ENCODE peak calls at places on chromosome 22, in eight cellular contexts. K is body of pancreas, O is adrenal gland, D is uterus, U is transverse colon, M is right lobe of liver, A is IMR-90, X is K562. E is an unnamed sample. For H3K36me3, the result is how much of the 10 kb centered on the place peaks cover.

GRCh38 chr22:37270928-37271650 is 11.2 kb upstream of the CYTH4 start:
- DNase-seq in M (peak), O (peak), A (peak), U (no peak), D (no peak), K (peak), X (no peak), E (no peak)

GRCh38 chr22:40487663-40488249 is 117.4 kb downstream of the SGSM3 start:
- DNase-seq in U (no peak), K (no peak), O (no peak), X (peak), A (peak), D (no peak), M (no peak), E (no peak)

GRCh38 chr22:24357547-24357946 is 69.9 kb upstream of the ADORA2A start:
- DNase-seq in U (no peak), D (no peak), A (peak), X (no peak), O (no peak), K (no peak), M (no peak), E (no peak)

GRCh38 chr22:37309221-37310074 is 27.1 kb downstream of the CYTH4 start:
- DNase-seq in D (no peak), O (no peak), X (peak), M (no peak), U (peak), K (no peak), A (no peak), E (no peak)

GRCh38 chr22:49033616-49034015 is 794.1 kb downstream of the BRD1 start:
- DNase-seq in D (no peak), K (no peak), X (no peak), M (no peak), U (no peak), A (no peak), O (no peak), E (no peak)

GRCh38 chr22:17734197-17734596 is 40.1 kb downstream of the BID start:
- DNase-seq in O (no peak), M (no peak), K (no peak), U (no peak), A (peak), X (no peak), D (no peak), E (no peak)

GRCh38 chr22:17117890-17118289 is 3.3 kb downstream of the TMEM121B start:
- DNase-seq in X (no peak), U (no peak), M (no peak), A (no peak), K (peak), D (no peak), O (no peak), E (no peak)

GRCh38 chr22:38038890-38039812 is 18.1 kb upstream of the PICK1 start:
- DNase-seq in K (no peak), U (no peak), O (no peak), D (no peak), X (no peak), M (no peak), A (no peak), E (no peak)

GRCh38 chr22:23833017-23833795 is 5.6 kb downstream of the DERL3 start:
- DNase-seq in X (no peak), D (no peak), A (no peak), U (no peak), K (no peak), O (no peak), M (peak), E (no peak)

GRCh38 chr22:17171016-17171312 is 11.9 kb upstream of the HDHD5 start:
- DNase-seq in A (no peak), D (no peak), K (no peak), U (no peak), M (no peak), X (no peak), O (no peak), E (no peak)

GRCh38 chr22:28245579-28246224 is 326.6 kb upstream of the PITPNB start:
- DNase-seq in K (no peak), M (no peak), O (no peak), A (no peak), D (no peak), U (no peak), X (no peak), E (no peak)

GRCh38 chr22:36541831-36542391 is 12.9 kb upstream of the EIF3D start:
- DNase-seq in K (no peak), A (peak), O (peak), M (peak), X (no peak), U (no peak), D (peak), E (no peak)

GRCh38 chr22:40334060-40334459 is 12.2 kb upstream of the ADSL start:
- DNase-seq in M (no peak), O (no peak), X (no peak), U (no peak), A (no peak), D (no peak), K (no peak), E (no peak)

GRCh38 chr22:22181515-22181959 is 63.0 kb upstream of the VPREB1 start:
- DNase-seq in U (no peak), X (no peak), O (no peak), K (no peak), D (no peak), A (no peak), M (no peak), E (no peak)

GRCh38 chr22:22709719-22710445 is 65.5 kb downstream of the GGTLC2 start:
- DNase-seq in U (no peak), A (no peak), D (no peak), M (peak), O (no peak), X (peak), K (no peak), E (no peak)

GRCh38 chr22:17842386-17842785 is 68.1 kb upstream of the BID start:
- DNase-seq in K (no peak), U (peak), M (peak), D (peak), A (no peak), O (peak), X (no peak), E (peak)

GRCh38 chr22:22558972-22559603 is at the start of gene PRAME:
- DNase-seq in U (peak), M (no peak), K (peak), D (no peak), A (peak), X (peak), O (peak), E (peak)

GRCh38 chr22:37254867-37255233 is 10.8 kb upstream of the RAC2 start:
- DNase-seq in X (no peak), U (no peak), M (no peak), K (no peak), D (no peak), A (peak), O (no peak), E (no peak)

GRCh38 chr22:37898441-37899181 is 7.5 kb upstream of the MICALL1 start:
- DNase-seq in A (no peak), X (no peak), O (no peak), D (no peak), M (no peak), K (peak), U (no peak), E (no peak)

GRCh38 chr22:35921777-35922176 is 106.8 kb downstream of the RBFOX2 start:
- DNase-seq in K (peak), U (peak), A (peak), X (peak), D (peak), O (peak), M (no peak), E (no peak)

GRCh38 chr22:27719535-27720227 is 81.9 kb downstream of the MN1 start:
- DNase-seq in X (peak), O (peak), A (peak), D (no peak), U (no peak), K (peak), M (no peak), E (no peak)

GRCh38 chr22:37186228-37186996 is 1.6 kb downstream of the C1QTNF6 start:
- DNase-seq in D (no peak), M (peak), O (no peak), X (peak), U (no peak), K (peak), A (peak), E (no peak)

GRCh38 chr22:23744485-23744884 is 6.4 kb downstream of the ZNF70 start:
- DNase-seq in K (no peak), U (no peak), A (no peak), D (no peak), O (no peak), X (no peak), M (no peak), E (no peak)

GRCh38 chr22:25172153-25172552 is 27.5 kb upstream of the CRYBB3 start:
- DNase-seq in X (no peak), U (peak), M (no peak), O (no peak), K (peak), D (no peak), A (no peak), E (no peak)

GRCh38 chr22:30776476-30776875 is 81.8 kb downstream of the OSBP2 start:
- DNase-seq in A (no peak), D (no peak), M (no peak), O (no peak), K (no peak), X (no peak), U (no peak), E (no peak)

GRCh38 chr22:24224468-24224867 is 20.4 kb downstream of the GGT5 start:
- DNase-seq in O (no peak), U (no peak), K (no peak), D (no peak), A (no peak), X (no peak), M (no peak), E (no peak)

GRCh38 chr22:22237521-22237920 is 7.1 kb upstream of the VPREB1 start:
- DNase-seq in D (no peak), M (no peak), X (no peak), O (no peak), K (no peak), A (no peak), U (no peak), E (no peak)

GRCh38 chr22:39270280-39270679 is 25.5 kb upstream of the PDGFB start:
- DNase-seq in A (no peak), U (no peak), O (no peak), D (no peak), M (no peak), K (no peak), X (no peak), E (no peak)
- TF ChIP-seq POLR2A in A (no peak), U (no peak), O (no peak), D (no peak), M (no peak), K (no peak), X (no peak), E (no peak)

GRCh38 chr22:44538518-44539315 is 40.7 kb upstream of the RTL6 start:
- DNase-seq in O (no peak), A (no peak), M (no peak), K (no peak), D (no peak), U (no peak), X (no peak), E (no peak)
- H3K36me3 ChIP-seq in O (under half), A (under half), M (under half), K (under half), D (under half), U (under half), X (under half), E (under half)

GRCh38 chr22:19224985-19225384 is 46.4 kb upstream of the SLC25A1 start:
- DNase-seq in U (no peak), X (no peak), K (no peak), O (no peak), M (no peak), A (no peak), D (no peak), E (no peak)

GRCh38 chr22:19223110-19223509 is 44.6 kb upstream of the SLC25A1 start:
- DNase-seq in M (no peak), O (no peak), K (no peak), U (no peak), X (no peak), D (no peak), A (no peak), E (no peak)

GRCh38 chr22:19225560-19225959 is 47.0 kb upstream of the SLC25A1 start:
- DNase-seq in A (no peak), M (no peak), O (no peak), U (no peak), D (no peak), K (no peak), X (no peak), E (no peak)

GRCh38 chr22:19223617-19224016 is 45.1 kb upstream of the SLC25A1 start:
- DNase-seq in M (no peak), O (no peak), U (no peak), X (no peak), A (no peak), K (no peak), D (no peak), E (no peak)

DNA sequence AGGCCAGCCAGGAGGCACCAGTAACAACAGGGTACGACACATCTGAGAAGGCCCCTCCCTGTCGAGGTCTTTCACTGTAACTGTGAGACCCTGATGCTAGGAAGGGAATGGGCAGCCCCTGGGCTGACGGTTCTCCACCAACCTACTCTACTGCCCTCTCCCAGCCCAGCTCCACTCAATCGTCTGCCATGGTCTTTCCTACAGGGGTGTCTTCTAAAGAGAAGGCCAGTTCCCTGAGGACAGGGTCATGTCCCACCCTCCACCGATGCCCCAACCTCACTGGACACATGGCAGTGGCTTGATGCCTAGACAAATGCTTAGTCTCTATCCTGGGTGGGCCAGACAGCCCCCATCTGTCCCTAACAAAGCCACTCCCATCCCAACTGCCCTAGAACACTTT is 46.0 kb upstream of the SLC25A1 start:
- DNase-seq in D (no peak), A (no peak), X (no peak), U (no peak), K (no peak), M (no peak), O (no peak), E (no peak)
- TF ChIP-seq POLR2A in D (no peak), A (no peak), X (no peak), U (no peak), K (no peak), M (no peak), O (no peak), E (no peak)

DNA sequence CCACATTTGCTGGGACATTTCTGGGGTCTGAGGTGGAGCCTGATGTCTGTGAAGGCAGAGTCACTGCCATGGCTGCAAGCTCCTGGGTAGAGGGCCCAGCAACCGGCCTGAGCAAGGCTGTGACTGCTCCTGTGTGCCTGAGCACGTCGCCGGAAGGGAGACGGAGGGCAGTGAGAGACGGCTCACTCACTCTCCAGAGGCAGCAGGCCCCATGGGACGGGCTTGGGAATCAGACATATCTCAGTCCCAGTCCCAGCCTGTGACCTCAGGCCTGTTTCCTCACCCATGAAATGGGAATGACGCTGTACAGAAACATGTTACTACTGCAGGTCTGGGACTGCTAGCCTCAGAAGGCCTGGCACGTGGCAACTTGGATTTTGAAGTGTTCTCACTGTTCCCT is 36.4 kb upstream of the RASL10A start:
- DNase-seq in K (no peak), O (no peak), U (no peak), X (no peak), D (no peak), A (no peak), M (peak), E (no peak)
- H3K36me3 ChIP-seq in K (under half), O (half or more), U (half or more), X (half or more), D (under half), A (half or more), M (half or more), E (under half)

GRCh38 chr22:41544671-41545476 is 604 bp upstream of the POLR3H start:
- DNase-seq in X (no peak), A (no peak), D (no peak), M (no peak), K (no peak), O (no peak), U (no peak), E (no peak)
- TF ChIP-seq POLR2A in X (no peak), A (peak), D (no peak), M (no peak), K (no peak), O (no peak), U (no peak), E (no peak)

GRCh38 chr22:32202539-32203180 is 2.2 kb downstream of the RFPL2 start:
- DNase-seq in X (peak), D (no peak), U (peak), A (peak), M (peak), O (no peak), K (peak), E (no peak)
- H3K36me3 ChIP-seq in X (under half), D (under half), U (under half), A (under half), M (under half), O (under half), K (under half), E (under half)

GRCh38 chr22:50529416-50530279 is at the start of gene TYMP:
- DNase-seq in O (peak), U (peak), X (no peak), M (peak), D (peak), K (peak), A (no peak), E (peak)

GRCh38 chr22:50531546-50532352 is 1.9 kb upstream of the TYMP start:
- DNase-seq in M (peak), O (peak), K (peak), X (no peak), A (peak), U (peak), D (peak), E (peak)

GRCh38 chr22:50530857-50531545 is 1.2 kb upstream of the TYMP start:
- DNase-seq in K (peak), M (peak), U (peak), X (no peak), D (peak), A (peak), O (peak), E (peak)

GRCh38 chr22:50528682-50529415 is 963 bp downstream of the TYMP start:
- DNase-seq in M (peak), U (peak), K (no peak), A (no peak), O (peak), D (no peak), X (no peak), E (no peak)

GRCh38 chr22:50530280-50530856 is 556 bp upstream of the TYMP start:
- DNase-seq in X (no peak), O (peak), M (peak), D (peak), K (peak), U (peak), A (peak), E (peak)
- TF ChIP-seq POLR2A in X (no peak), O (peak), M (peak), D (peak), K (no peak), U (peak), A (no peak), E (no peak)

GRCh38 chr22:20992456-20993303 is 9.2 kb downstream of the THAP7 start:
- DNase-seq in K (no peak), O (no peak), A (no peak), X (no peak), U (no peak), D (no peak), M (no peak), E (no peak)
- H3K36me3 ChIP-seq in K (under half), O (half or more), A (half or more), X (half or more), U (under half), D (under half), M (under half), E (under half)

GRCh38 chr22:46737976-46738641 is at the start of gene CERK:
- DNase-seq in D (peak), O (peak), A (peak), X (peak), M (peak), K (peak), U (peak), E (peak)
- TF ChIP-seq POLR2A in D (peak), O (no peak), A (peak), X (no peak), M (peak), K (peak), U (peak), E (peak)

DNA sequence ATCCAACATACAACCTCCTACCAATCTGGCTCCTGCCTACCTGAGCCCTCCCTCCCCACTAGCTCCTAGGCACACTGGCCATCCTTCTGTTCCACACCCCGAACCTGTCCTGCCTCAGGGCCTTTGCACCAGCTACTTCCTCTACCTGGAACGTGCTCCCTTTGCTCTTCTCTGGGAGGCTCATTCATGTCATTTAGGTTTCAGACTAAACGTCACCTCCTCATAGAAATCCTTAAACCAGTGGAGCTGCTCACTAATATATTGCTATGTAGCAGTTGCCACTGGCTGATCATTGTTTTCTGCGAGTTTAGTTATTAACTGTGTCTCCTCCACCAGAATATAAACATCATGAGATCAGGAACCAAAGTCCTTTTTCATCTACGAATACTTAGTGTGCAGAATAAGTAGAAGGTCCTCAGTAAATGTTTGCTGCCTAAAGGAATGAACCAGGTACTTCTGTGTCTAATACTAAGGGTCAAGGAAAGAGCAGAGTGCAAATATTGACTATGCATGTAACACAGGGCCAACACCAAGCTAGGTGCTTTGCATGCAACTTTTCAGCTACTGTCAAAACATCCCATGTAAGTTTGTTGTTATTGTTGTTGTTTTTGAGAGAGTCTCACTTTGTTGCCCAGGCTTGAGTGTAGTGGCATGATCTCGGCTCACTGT is 277.6 kb upstream of the SYN3 start:
- DNase-seq in O (no peak), K (no peak), M (no peak), X (no peak), D (no peak), A (no peak), U (no peak), E (no peak)
- H3K36me3 ChIP-seq in O (under half), K (under half), M (under half), X (under half), D (under half), A (under half), U (under half), E (under half)